ENCODE peak calls at places on chromosomes 13 and 19, in six cellular contexts. X is tibial artery, Y is mucosa of descending colon, H is Peyer's patch, C is pancreas, M is left ventricle myocardium inferior. A is an unnamed sample.
A peak's percentile ranks its signal among the peaks of the same experiment; 100 is the strongest.

GRCh38 chr19:48741222-48741999 is 1.0 kb upstream of the RASIP1 start:
- DNase-seq in C (peak; percentile 71), M (peak; percentile 59), Y (peak; percentile 72), H (peak; percentile 78), X (no peak), A (no peak)

GRCh38 chr19:52898101-52898500 is 666 bp upstream of the ZNF320 start:
- DNase-seq in C (no peak), H (no peak), X (no peak), M (no peak), Y (no peak), A (no peak)

GRCh38 chr13:113978741-113979481 is 5.0 kb upstream of the C13orf46 start:
- DNase-seq in H (peak; percentile 38), C (no peak), M (no peak), Y (peak; percentile 46), X (peak; percentile 60), A (no peak)

GRCh38 chr13:51765142-51765515 is 38.8 kb downstream of the DHRS12 start:
- DNase-seq in Y (no peak), X (no peak), M (no peak), H (no peak), C (no peak), A (no peak)

GRCh38 chr13:113637262-113638160 is 20.5 kb downstream of the ATP4B start:
- DNase-seq in C (no peak), Y (no peak), M (peak; percentile 10), X (peak; percentile 41), H (peak; percentile 31), A (no peak)

GRCh38 chr13:114109646-114110045 is 22.8 kb downstream of the RASA3 start:
- DNase-seq in Y (peak; percentile 62), M (no peak), X (peak; percentile 69), H (peak; percentile 56), C (no peak), A (peak; percentile 35)

GRCh38 chr13:113209336-113209879 is at the start of gene CUL4A:
- DNase-seq in H (peak; percentile 91), C (peak; percentile 74), M (peak; percentile 88), X (peak; percentile 90), Y (peak; percentile 90), A (peak; percentile 64)

GRCh38 chr13:40352385-40352778 is 314.1 kb downstream of the FOXO1 start:
- DNase-seq in Y (no peak), X (no peak), H (no peak), C (no peak), M (peak; percentile 36), A (peak; percentile 28)

GRCh38 chr19:13181747-13182388 is 31.7 kb downstream of the IER2 start:
- DNase-seq in M (peak; percentile 85), H (no peak), X (peak; percentile 83), C (no peak), Y (no peak), A (peak; percentile 50)

GRCh38 chr13:97223711-97224461 is 1.8 kb downstream of the MBNL2 start:
- DNase-seq in C (peak; percentile 66), M (peak; percentile 29), Y (peak; percentile 59), X (peak; percentile 77), H (peak; percentile 65), A (peak; percentile 81)

GRCh38 chr13:41547253-41548000 is 90.1 kb downstream of the RGCC start:
- DNase-seq in H (no peak), M (peak; percentile 66), Y (no peak), C (no peak), X (peak; percentile 82), A (peak; percentile 71)

GRCh38 chr19:49946415-49946814 is 14.6 kb downstream of the SIGLEC11 start:
- DNase-seq in H (no peak), Y (peak; percentile 10), M (no peak), C (no peak), X (no peak), A (no peak)

GRCh38 chr13:114226088-114226487 is 8.6 kb upstream of the CDC16 start:
- DNase-seq in M (no peak), Y (no peak), H (no peak), C (peak; percentile 42), X (no peak), A (no peak)

GRCh38 chr19:10543420-10544241 is at the start of gene ATG4D:
- DNase-seq in M (peak; percentile 81), X (peak; percentile 85), C (peak; percentile 94), H (peak; percentile 97), Y (peak; percentile 94), A (peak; percentile 56)

GRCh38 chr13:94249512-94249911 is 230.0 kb downstream of the DCT start:
- DNase-seq in X (no peak), C (no peak), M (no peak), H (no peak), Y (no peak), A (no peak)

GRCh38 chr19:1855828-1856255 is 7.5 kb downstream of the KLF16 start:
- DNase-seq in Y (no peak), X (no peak), C (peak; percentile 20), M (no peak), H (no peak), A (no peak)
- H3K4me1 ChIP-seq in Y (peaks cover 76% of the 10 kb centered on the region), X (peaks cover 36% of the 10 kb centered on the region), C (no peaks in the 10 kb centered on the region), M (peaks cover 91% of the 10 kb centered on the region), H (peaks cover 88% of the 10 kb centered on the region), A (peaks cover 49% of the 10 kb centered on the region)

GRCh38 chr13:86725105-86725504 is 925.9 kb upstream of the SLITRK6 start:
- DNase-seq in Y (no peak), H (no peak), M (no peak), C (no peak), X (no peak), A (no peak)
- TF ChIP-seq CTCF in Y (no peak), H (no peak), M (no peak), C (no peak), X (no peak), A (no peak)

GRCh38 chr19:43290568-43291359 is 21.4 kb upstream of the PSG9 start:
- DNase-seq in Y (no peak), H (no peak), X (no peak), M (no peak), C (no peak), A (no peak)
- H3K4me1 ChIP-seq in Y (no peaks in the 10 kb centered on the region), H (no peaks in the 10 kb centered on the region), X (no peaks in the 10 kb centered on the region), M (no peaks in the 10 kb centered on the region), C (no peaks in the 10 kb centered on the region), A (no peaks in the 10 kb centered on the region)

DNA sequence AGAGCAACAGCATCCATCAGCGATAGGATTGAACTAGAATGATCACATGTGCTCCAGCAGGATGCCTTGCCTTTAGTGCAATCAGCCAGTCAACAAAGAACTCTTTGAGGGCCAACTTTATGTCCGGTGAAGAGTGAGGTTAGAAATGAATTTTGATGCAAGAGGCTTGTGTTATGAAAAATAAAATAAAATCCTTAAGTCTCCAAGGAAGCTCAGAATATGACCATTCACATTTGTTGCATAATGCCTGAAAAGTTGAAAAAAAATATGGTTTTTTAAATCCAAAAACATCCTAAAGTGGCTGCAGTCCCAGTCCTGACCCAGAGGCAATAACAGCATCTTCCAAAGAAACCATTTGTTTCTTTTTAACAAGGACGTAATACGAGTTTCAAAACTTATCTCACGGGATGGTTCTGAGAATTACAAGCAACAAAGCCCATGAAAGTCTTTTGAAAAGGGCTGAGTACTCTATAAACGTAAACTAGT is 61.3 kb downstream of the DCLK1 start:
- DNase-seq in Y (no peak), H (no peak), M (no peak), C (no peak), X (no peak), A (peak; percentile 61)
- TF ChIP-seq CTCF in Y (no peak), H (no peak), M (no peak), C (no peak), X (no peak), A (peak; percentile 24)

GRCh38 chr19:3404324-3405260 is 38.2 kb downstream of the NFIC start:
- DNase-seq in X (peak; percentile 96), Y (peak; percentile 74), M (peak; percentile 89), H (peak; percentile 63), C (peak; percentile 94), A (peak; percentile 75)

GRCh38 chr19:3403489-3404323 is 37.3 kb downstream of the NFIC start:
- DNase-seq in Y (peak; percentile 82), M (peak; percentile 93), X (peak; percentile 98), H (peak; percentile 64), C (peak; percentile 98), A (peak; percentile 81)

GRCh38 chr19:3405261-3405653 is 38.9 kb downstream of the NFIC start:
- DNase-seq in H (no peak), M (no peak), Y (no peak), X (no peak), C (no peak), A (no peak)

GRCh38 chr19:3401004-3401768 is 34.8 kb downstream of the NFIC start:
- DNase-seq in Y (no peak), M (no peak), C (no peak), X (no peak), H (no peak), A (no peak)

GRCh38 chr19:3402631-3403443 is 36.5 kb downstream of the NFIC start:
- DNase-seq in Y (no peak), X (no peak), H (no peak), M (no peak), C (no peak), A (no peak)
- H3K4me1 ChIP-seq in Y (peaks cover 13% of the 10 kb centered on the region), X (peaks cover 37% of the 10 kb centered on the region), H (peaks cover 17% of the 10 kb centered on the region), M (peaks cover 94% of the 10 kb centered on the region), C (peaks cover 24% of the 10 kb centered on the region), A (peaks cover 91% of the 10 kb centered on the region)

GRCh38 chr13:36475468-36475867 is 43.2 kb downstream of the CCNA1 start:
- DNase-seq in C (no peak), X (no peak), M (no peak), H (no peak), Y (no peak), A (no peak)
- TF ChIP-seq CTCF in C (no peak), X (no peak), M (no peak), H (no peak), Y (no peak), A (no peak)